ENCODE peak calls at places on chromosomes 3 and 15, in five cellular contexts. I, F, R, X and T are unnamed samples.
A peak's percentile ranks its signal among the peaks of the same experiment; 100 is the strongest.

GRCh38 chr15:20357139-20358065 is 184.2 kb downstream of the GOLGA6L6 start:
- DNase-seq in I (peak; percentile 44), F (no peak), R (no peak), X (no peak), T (no peak)

GRCh38 chr3:63918321-63918720 is 6.1 kb upstream of the SCAANT1 start:
- DNase-seq in I (no peak), F (peak; percentile 32), R (no peak), X (no peak), T (no peak)

GRCh38 chr3:119148493-119149180 is 2.7 kb downstream of the TEX55 start:
- DNase-seq in I (no peak), F (peak; percentile 11), R (no peak), X (no peak), T (no peak)

GRCh38 chr15:33048255-33048654 is 146.3 kb downstream of the FMN1 start:
- DNase-seq in I (no peak), F (no peak), R (no peak), X (no peak), T (no peak)

GRCh38 chr15:101252836-101253235 is 988 bp upstream of the CHSY1 start:
- DNase-seq in I (no peak), F (no peak), R (no peak), X (no peak), T (no peak)

GRCh38 chr3:105233056-105233455 is 133.7 kb upstream of the ALCAM start:
- DNase-seq in I (no peak), F (peak; percentile 2), R (no peak), X (no peak), T (no peak)

GRCh38 chr3:140276698-140277097 is 341.7 kb downstream of the CLSTN2 start:
- DNase-seq in I (no peak), F (peak; percentile 35), R (no peak), X (peak; percentile 26), T (no peak)

GRCh38 chr15:67701669-67702068 is 123.6 kb upstream of the SKOR1 start:
- DNase-seq in I (no peak), F (peak; percentile 15), R (no peak), X (no peak), T (no peak)

GRCh38 chr3:124413393-124413792 is 316.9 kb upstream of the UMPS start:
- DNase-seq in I (no peak), F (no peak), R (no peak), X (no peak), T (no peak)

GRCh38 chr3:73453676-73454075 is 171.1 kb downstream of the PDZRN3 start:
- DNase-seq in I (no peak), F (peak; percentile 22), R (no peak), X (no peak), T (no peak)

GRCh38 chr3:124837730-124838186 is 49.4 kb downstream of the ITGB5 start:
- DNase-seq in I (no peak), F (peak; percentile 79), R (peak; percentile 84), X (peak; percentile 30), T (no peak)

GRCh38 chr15:74200871-74201419 is 1.6 kb downstream of the STRA6 start:
- DNase-seq in I (no peak), F (peak; percentile 63), R (no peak), X (no peak), T (no peak)

GRCh38 chr15:63292771-63293170 is 15.4 kb downstream of the APH1B start:
- DNase-seq in I (peak; percentile 38), F (peak; percentile 21), R (no peak), X (no peak), T (no peak)

GRCh38 chr3:155554777-155555445 is 190.0 kb downstream of the PLCH1 start:
- DNase-seq in I (no peak), F (no peak), R (no peak), X (peak; percentile 52), T (peak; percentile 44)
- TF ChIP-seq CTCF in I (no peak), F (no peak), R (no peak), X (no peak), T (no peak)

DNA sequence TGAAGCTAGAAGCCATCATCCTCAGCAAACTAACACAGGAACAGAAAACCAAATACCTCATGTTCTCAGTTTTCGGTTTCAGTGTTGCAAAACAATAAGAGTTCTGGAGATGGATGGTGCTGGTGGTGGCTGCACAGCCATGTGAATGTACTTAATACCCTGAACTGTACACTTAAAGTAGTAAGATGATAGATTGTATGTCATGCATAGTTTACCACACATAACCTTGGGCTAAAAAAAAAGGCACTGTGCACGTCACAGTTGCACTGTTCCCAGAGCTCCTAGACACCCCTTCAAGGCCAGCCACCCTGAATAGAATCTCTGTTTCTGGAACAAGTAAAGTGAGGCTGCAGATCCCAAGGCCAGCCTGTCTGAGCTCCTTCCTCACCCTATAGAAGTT is 243.3 kb upstream of the IGF1R start:
- DNase-seq in I (no peak), F (no peak), R (no peak), X (no peak), T (no peak)
- TF ChIP-seq CTCF in I (no peak), F (no peak), R (no peak), X (no peak), T (no peak)

GRCh38 chr15:40106203-40107161 is 2.2 kb downstream of the BMF start:
- DNase-seq in I (peak; percentile 69), F (peak; percentile 90), R (peak; percentile 40), X (peak; percentile 49), T (no peak)
- TF ChIP-seq CTCF in I (peak; percentile 34), F (no peak), R (no peak), X (no peak), T (no peak)

GRCh38 chr3:49566312-49566711 is 12.0 kb downstream of the BSN start:
- DNase-seq in I (no peak), F (no peak), R (no peak), X (no peak), T (no peak)
- TF ChIP-seq CTCF in I (peak; percentile 26), F (peak; percentile 34), R (peak; percentile 17), X (no peak), T (peak; percentile 37)

GRCh38 chr15:91294795-91295194 is 194.7 kb downstream of the SV2B start:
- DNase-seq in I (no peak), F (no peak), R (no peak), X (no peak), T (no peak)

GRCh38 chr15:91291673-91292072 is 191.6 kb downstream of the SV2B start:
- DNase-seq in I (no peak), F (peak; percentile 41), R (no peak), X (no peak), T (peak; percentile 25)

GRCh38 chr15:91290553-91290952 is 190.5 kb downstream of the SV2B start:
- DNase-seq in I (no peak), F (no peak), R (no peak), X (no peak), T (no peak)

GRCh38 chr15:91289324-91289723 is 189.3 kb downstream of the SV2B start:
- DNase-seq in I (no peak), F (no peak), R (no peak), X (peak; percentile 13), T (peak; percentile 11)
- TF ChIP-seq CTCF in I (peak; percentile 24), F (no peak), R (no peak), X (no peak), T (no peak)

DNA sequence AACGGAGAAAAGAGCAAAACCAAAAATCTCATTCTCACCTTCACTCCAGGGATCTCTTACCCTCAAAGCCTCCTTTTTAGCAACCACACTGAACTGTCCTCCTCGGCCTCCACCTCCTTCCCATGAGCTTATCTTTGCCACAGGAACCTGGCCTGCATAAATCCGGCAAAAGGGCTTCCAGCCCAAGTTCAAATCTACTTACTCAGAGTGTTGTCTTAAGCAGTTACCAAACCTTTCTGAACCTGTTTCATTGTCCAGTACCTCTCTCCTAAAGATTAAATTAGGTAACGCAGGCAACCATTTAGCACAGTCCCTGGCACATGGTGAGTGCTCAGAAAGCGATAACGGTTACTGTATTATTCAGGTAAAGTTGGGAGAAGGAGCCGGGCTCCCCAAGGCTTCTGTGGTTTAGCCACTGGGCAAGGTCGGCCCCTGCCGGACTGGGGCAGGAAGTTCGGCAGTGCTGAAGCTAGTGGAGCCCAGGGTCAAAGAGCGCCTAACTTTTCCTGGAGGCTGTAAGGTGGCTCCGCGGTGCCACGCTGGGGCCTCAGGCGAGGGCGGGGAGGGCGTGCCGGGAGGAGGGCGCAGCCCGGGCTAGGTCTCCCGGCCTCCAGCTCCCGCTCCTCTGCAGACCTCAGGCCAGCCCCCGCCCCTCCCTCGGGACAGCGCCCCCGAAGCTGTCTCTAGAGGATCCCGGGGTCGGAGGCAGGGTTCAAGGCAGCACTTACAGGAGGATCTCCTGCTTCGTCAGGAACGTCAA is 620 bp downstream of the CIB1 start:
- DNase-seq in I (peak; percentile 34), F (peak; percentile 42), R (peak; percentile 56), X (peak; percentile 58), T (peak; percentile 68)
- TF ChIP-seq CTCF in I (peak; percentile 31), F (peak; percentile 42), R (peak; percentile 30), X (no peak), T (no peak)

GRCh38 chr15:80323285-80323684 is 71.3 kb upstream of the CTXND1 start:
- DNase-seq in I (no peak), F (no peak), R (no peak), X (no peak), T (no peak)
- TF ChIP-seq CTCF in I (no peak), F (peak; percentile 33), R (no peak), X (no peak), T (no peak)

GRCh38 chr15:62241135-62241770 is 76.2 kb upstream of the C2CD4B start:
- DNase-seq in I (no peak), F (peak; percentile 10), R (no peak), X (peak; percentile 55), T (no peak)
- TF ChIP-seq CTCF in I (no peak), F (peak; percentile 51), R (peak; percentile 10), X (peak; percentile 55), T (no peak)